ENCODE peak calls at places on chromosomes 1 and 21, in ten cellular contexts. One of them, this sample, is unnamed.

GRCh38 chr1:193181985-193182384 is 4.4 kb downstream of the B3GALT2 start:
- DNase-seq in EH: no peak
- DNase-seq in adipocyte: no peak
- DNase-seq in NCI-H774: no peak
- DNase-seq in stimulated activated naive CD4-positive, alpha-beta T cell treated with Interleukin-2 at 50 U/mL for 16 hours: no peak
- DNase-seq in HEK293T: no peak
- DNase-seq in ascending aorta: no peak
- DNase-seq in PC-9: no peak
- DNase-seq in M059J: peak; percentile 22
- DNase-seq in nucleus accumbens: no peak
- DNase-seq in this sample: no peak

GRCh38 chr1:114892194-114892918 is 37.7 kb downstream of the SYCP1 start:
- DNase-seq in ascending aorta: no peak
- DNase-seq in HEK293T: no peak
- DNase-seq in nucleus accumbens: no peak
- DNase-seq in M059J: no peak
- DNase-seq in PC-9: no peak
- DNase-seq in NCI-H774: no peak
- DNase-seq in adipocyte: no peak
- DNase-seq in stimulated activated naive CD4-positive, alpha-beta T cell treated with Interleukin-2 at 50 U/mL for 16 hours: no peak
- DNase-seq in EH: no peak
- DNase-seq in this sample: no peak

GRCh38 chr1:29148656-29149491 is 25.2 kb upstream of the TMEM200B start:
- DNase-seq in ascending aorta: no peak
- DNase-seq in HEK293T: no peak
- DNase-seq in NCI-H774: no peak
- DNase-seq in M059J: no peak
- DNase-seq in adipocyte: no peak
- DNase-seq in stimulated activated naive CD4-positive, alpha-beta T cell treated with Interleukin-2 at 50 U/mL for 16 hours: no peak
- DNase-seq in nucleus accumbens: no peak
- DNase-seq in PC-9: no peak
- DNase-seq in EH: no peak
- DNase-seq in this sample: no peak

GRCh38 chr1:87265786-87266185 is 62.9 kb upstream of the LMO4 start:
- DNase-seq in stimulated activated naive CD4-positive, alpha-beta T cell treated with Interleukin-2 at 50 U/mL for 16 hours: no peak
- DNase-seq in HEK293T: no peak
- DNase-seq in nucleus accumbens: no peak
- DNase-seq in PC-9: no peak
- DNase-seq in NCI-H774: no peak
- DNase-seq in adipocyte: no peak
- DNase-seq in M059J: no peak
- DNase-seq in ascending aorta: no peak
- DNase-seq in EH: no peak
- DNase-seq in this sample: no peak

GRCh38 chr1:17194981-17195528 is 9.9 kb upstream of the PADI1 start:
- DNase-seq in PC-9: no peak
- DNase-seq in M059J: no peak
- DNase-seq in nucleus accumbens: no peak
- DNase-seq in NCI-H774: no peak
- DNase-seq in EH: no peak
- DNase-seq in ascending aorta: no peak
- DNase-seq in adipocyte: no peak
- DNase-seq in HEK293T: no peak
- DNase-seq in stimulated activated naive CD4-positive, alpha-beta T cell treated with Interleukin-2 at 50 U/mL for 16 hours: no peak
- DNase-seq in this sample: no peak

GRCh38 chr1:117644696-117645311 is 39.0 kb downstream of the TENT5C start:
- DNase-seq in ascending aorta: no peak
- DNase-seq in nucleus accumbens: no peak
- DNase-seq in HEK293T: no peak
- DNase-seq in adipocyte: no peak
- DNase-seq in M059J: no peak
- DNase-seq in NCI-H774: no peak
- DNase-seq in EH: no peak
- DNase-seq in PC-9: no peak
- DNase-seq in stimulated activated naive CD4-positive, alpha-beta T cell treated with Interleukin-2 at 50 U/mL for 16 hours: no peak
- DNase-seq in this sample: no peak

GRCh38 chr21:42358261-42358660 is 7.5 kb upstream of the TFF2 start:
- DNase-seq in stimulated activated naive CD4-positive, alpha-beta T cell treated with Interleukin-2 at 50 U/mL for 16 hours: no peak
- DNase-seq in HEK293T: no peak
- DNase-seq in NCI-H774: no peak
- DNase-seq in nucleus accumbens: no peak
- DNase-seq in PC-9: no peak
- DNase-seq in M059J: no peak
- DNase-seq in ascending aorta: no peak
- DNase-seq in adipocyte: no peak
- DNase-seq in EH: no peak
- DNase-seq in this sample: no peak

GRCh38 chr1:205580140-205580922 is 51.5 kb downstream of the ELK4 start:
- DNase-seq in adipocyte: no peak
- DNase-seq in M059J: no peak
- DNase-seq in nucleus accumbens: no peak
- DNase-seq in ascending aorta: no peak
- DNase-seq in PC-9: no peak
- DNase-seq in NCI-H774: no peak
- DNase-seq in HEK293T: no peak
- DNase-seq in stimulated activated naive CD4-positive, alpha-beta T cell treated with Interleukin-2 at 50 U/mL for 16 hours: no peak
- DNase-seq in EH: no peak
- DNase-seq in this sample: no peak

GRCh38 chr1:18557621-18558465 is 72.8 kb upstream of the PAX7 start:
- DNase-seq in NCI-H774: no peak
- DNase-seq in nucleus accumbens: peak; percentile 87
- DNase-seq in M059J: peak; percentile 11
- DNase-seq in HEK293T: no peak
- DNase-seq in adipocyte: peak; percentile 1
- DNase-seq in EH: peak; percentile 3
- DNase-seq in ascending aorta: no peak
- DNase-seq in stimulated activated naive CD4-positive, alpha-beta T cell treated with Interleukin-2 at 50 U/mL for 16 hours: no peak
- DNase-seq in PC-9: no peak
- DNase-seq in this sample: peak; percentile 6

GRCh38 chr1:11925938-11926292 is 312 bp downstream of the KIAA2013 start:
- DNase-seq in PC-9: no peak
- DNase-seq in EH: no peak
- DNase-seq in ascending aorta: no peak
- DNase-seq in nucleus accumbens: no peak
- DNase-seq in HEK293T: no peak
- DNase-seq in NCI-H774: no peak
- DNase-seq in stimulated activated naive CD4-positive, alpha-beta T cell treated with Interleukin-2 at 50 U/mL for 16 hours: no peak
- DNase-seq in adipocyte: peak; percentile 30
- DNase-seq in M059J: no peak
- DNase-seq in this sample: no peak

GRCh38 chr1:185260611-185261010 is 56.4 kb downstream of the IVNS1ABP start:
- DNase-seq in stimulated activated naive CD4-positive, alpha-beta T cell treated with Interleukin-2 at 50 U/mL for 16 hours: no peak
- DNase-seq in NCI-H774: no peak
- DNase-seq in M059J: no peak
- DNase-seq in adipocyte: no peak
- DNase-seq in EH: no peak
- DNase-seq in ascending aorta: no peak
- DNase-seq in PC-9: no peak
- DNase-seq in HEK293T: no peak
- DNase-seq in nucleus accumbens: no peak
- DNase-seq in this sample: peak; percentile 48

GRCh38 chr1:210332719-210333398 is 4.2 kb downstream of the HHAT start:
- DNase-seq in ascending aorta: no peak
- DNase-seq in HEK293T: no peak
- DNase-seq in stimulated activated naive CD4-positive, alpha-beta T cell treated with Interleukin-2 at 50 U/mL for 16 hours: peak; percentile 76
- DNase-seq in nucleus accumbens: no peak
- DNase-seq in NCI-H774: no peak
- DNase-seq in adipocyte: no peak
- DNase-seq in EH: no peak
- DNase-seq in PC-9: no peak
- DNase-seq in M059J: peak; percentile 82
- DNase-seq in this sample: peak; percentile 96

GRCh38 chr1:151542710-151543129 is 2.6 kb downstream of the TUFT1 start:
- DNase-seq in stimulated activated naive CD4-positive, alpha-beta T cell treated with Interleukin-2 at 50 U/mL for 16 hours: no peak
- DNase-seq in M059J: peak; percentile 93
- DNase-seq in EH: peak; percentile 99
- DNase-seq in HEK293T: no peak
- DNase-seq in nucleus accumbens: no peak
- DNase-seq in NCI-H774: no peak
- DNase-seq in PC-9: peak; percentile 52
- DNase-seq in adipocyte: peak; percentile 74
- DNase-seq in ascending aorta: no peak
- DNase-seq in this sample: peak; percentile 84

GRCh38 chr1:200739499-200740290 is 1.0 kb downstream of the CAMSAP2 start:
- DNase-seq in PC-9: peak; percentile 36
- DNase-seq in ascending aorta: no peak
- DNase-seq in nucleus accumbens: no peak
- DNase-seq in NCI-H774: no peak
- DNase-seq in EH: peak; percentile 23
- DNase-seq in stimulated activated naive CD4-positive, alpha-beta T cell treated with Interleukin-2 at 50 U/mL for 16 hours: no peak
- DNase-seq in adipocyte: peak; percentile 95
- DNase-seq in M059J: peak; percentile 58
- DNase-seq in HEK293T: no peak
- DNase-seq in this sample: peak; percentile 45

GRCh38 chr1:60280764-60281278 is 207.3 kb upstream of the C1orf87 start:
- DNase-seq in adipocyte: peak; percentile 9
- DNase-seq in NCI-H774: no peak
- DNase-seq in PC-9: no peak
- DNase-seq in HEK293T: no peak
- DNase-seq in M059J: no peak
- DNase-seq in nucleus accumbens: no peak
- DNase-seq in stimulated activated naive CD4-positive, alpha-beta T cell treated with Interleukin-2 at 50 U/mL for 16 hours: no peak
- DNase-seq in ascending aorta: no peak
- DNase-seq in EH: no peak
- DNase-seq in this sample: no peak

GRCh38 chr21:44253832-44254700 is 7.6 kb downstream of the DNMT3L start:
- DNase-seq in NCI-H774: no peak
- DNase-seq in stimulated activated naive CD4-positive, alpha-beta T cell treated with Interleukin-2 at 50 U/mL for 16 hours: no peak
- DNase-seq in adipocyte: no peak
- DNase-seq in EH: peak; percentile 16
- DNase-seq in M059J: no peak
- DNase-seq in ascending aorta: no peak
- DNase-seq in PC-9: no peak
- DNase-seq in HEK293T: no peak
- DNase-seq in nucleus accumbens: no peak
- DNase-seq in this sample: no peak

GRCh38 chr1:236020359-236021000 is 44.4 kb downstream of the NID1 start:
- DNase-seq in EH: peak; percentile 85
- DNase-seq in HEK293T: no peak
- DNase-seq in adipocyte: no peak
- DNase-seq in PC-9: no peak
- DNase-seq in nucleus accumbens: no peak
- DNase-seq in ascending aorta: no peak
- DNase-seq in M059J: no peak
- DNase-seq in stimulated activated naive CD4-positive, alpha-beta T cell treated with Interleukin-2 at 50 U/mL for 16 hours: no peak
- DNase-seq in NCI-H774: no peak
- DNase-seq in this sample: no peak

GRCh38 chr1:99707535-99708142 is 58.8 kb downstream of the FRRS1 start:
- DNase-seq in PC-9: peak; percentile 71
- DNase-seq in nucleus accumbens: peak; percentile 75
- DNase-seq in HEK293T: peak; percentile 67
- DNase-seq in M059J: peak; percentile 67
- DNase-seq in ascending aorta: no peak
- DNase-seq in EH: peak; percentile 71
- DNase-seq in adipocyte: peak; percentile 84
- DNase-seq in stimulated activated naive CD4-positive, alpha-beta T cell treated with Interleukin-2 at 50 U/mL for 16 hours: peak; percentile 11
- DNase-seq in NCI-H774: peak; percentile 64
- DNase-seq in this sample: peak; percentile 81

GRCh38 chr1:23539698-23540266 is 8.7 kb upstream of the E2F2 start:
- DNase-seq in nucleus accumbens: peak; percentile 76
- DNase-seq in ascending aorta: peak; percentile 49
- DNase-seq in HEK293T: peak; percentile 88
- DNase-seq in EH: peak; percentile 92
- DNase-seq in PC-9: peak; percentile 85
- DNase-seq in adipocyte: peak; percentile 94
- DNase-seq in NCI-H774: peak; percentile 55
- DNase-seq in M059J: peak; percentile 94
- DNase-seq in stimulated activated naive CD4-positive, alpha-beta T cell treated with Interleukin-2 at 50 U/mL for 16 hours: peak; percentile 83
- DNase-seq in this sample: peak; percentile 96

GRCh38 chr1:228228601-228229074 is 20.8 kb downstream of the OBSCN start:
- DNase-seq in PC-9: peak; percentile 93
- DNase-seq in nucleus accumbens: no peak
- DNase-seq in stimulated activated naive CD4-positive, alpha-beta T cell treated with Interleukin-2 at 50 U/mL for 16 hours: no peak
- DNase-seq in M059J: peak; percentile 81
- DNase-seq in adipocyte: peak; percentile 94
- DNase-seq in HEK293T: no peak
- DNase-seq in NCI-H774: no peak
- DNase-seq in EH: peak; percentile 95
- DNase-seq in ascending aorta: no peak
- DNase-seq in this sample: peak; percentile 90

GRCh38 chr1:31714442-31715096 is 10.8 kb upstream of the COL16A1 start:
- DNase-seq in nucleus accumbens: peak; percentile 12
- DNase-seq in stimulated activated naive CD4-positive, alpha-beta T cell treated with Interleukin-2 at 50 U/mL for 16 hours: no peak
- DNase-seq in M059J: peak; percentile 69
- DNase-seq in HEK293T: peak; percentile 83
- DNase-seq in ascending aorta: peak; percentile 62
- DNase-seq in adipocyte: peak; percentile 90
- DNase-seq in NCI-H774: no peak
- DNase-seq in PC-9: peak; percentile 46
- DNase-seq in EH: peak; percentile 91
- DNase-seq in this sample: peak; percentile 57

GRCh38 chr21:29829514-29830255 is 110.1 kb downstream of the GRIK1 start:
- DNase-seq in PC-9: no peak
- DNase-seq in HEK293T: no peak
- DNase-seq in NCI-H774: no peak
- DNase-seq in ascending aorta: no peak
- DNase-seq in M059J: peak; percentile 3
- DNase-seq in EH: no peak
- DNase-seq in nucleus accumbens: no peak
- DNase-seq in adipocyte: peak; percentile 15
- DNase-seq in stimulated activated naive CD4-positive, alpha-beta T cell treated with Interleukin-2 at 50 U/mL for 16 hours: no peak
- DNase-seq in this sample: no peak

GRCh38 chr1:59484090-59484489 is 187.2 kb downstream of the FGGY start:
- DNase-seq in HEK293T: no peak
- DNase-seq in M059J: peak; percentile 93
- DNase-seq in EH: peak; percentile 94
- DNase-seq in nucleus accumbens: peak; percentile 3
- DNase-seq in adipocyte: peak; percentile 78
- DNase-seq in ascending aorta: no peak
- DNase-seq in PC-9: peak; percentile 52
- DNase-seq in NCI-H774: no peak
- DNase-seq in stimulated activated naive CD4-positive, alpha-beta T cell treated with Interleukin-2 at 50 U/mL for 16 hours: no peak
- DNase-seq in this sample: peak; percentile 85

GRCh38 chr1:34113887-34114286 is 51.1 kb downstream of the CSMD2 start:
- DNase-seq in adipocyte: peak; percentile 52
- DNase-seq in M059J: peak; percentile 33
- DNase-seq in HEK293T: no peak
- DNase-seq in PC-9: no peak
- DNase-seq in EH: peak; percentile 27
- DNase-seq in nucleus accumbens: no peak
- DNase-seq in NCI-H774: peak; percentile 16
- DNase-seq in stimulated activated naive CD4-positive, alpha-beta T cell treated with Interleukin-2 at 50 U/mL for 16 hours: no peak
- DNase-seq in ascending aorta: no peak
- DNase-seq in this sample: peak; percentile 45

GRCh38 chr1:9371391-9371935 is 78.8 kb downstream of the SPSB1 start:
- DNase-seq in M059J: peak; percentile 40
- DNase-seq in NCI-H774: no peak
- DNase-seq in EH: peak; percentile 87
- DNase-seq in PC-9: no peak
- DNase-seq in ascending aorta: peak; percentile 45
- DNase-seq in nucleus accumbens: no peak
- DNase-seq in stimulated activated naive CD4-positive, alpha-beta T cell treated with Interleukin-2 at 50 U/mL for 16 hours: no peak
- DNase-seq in HEK293T: no peak
- DNase-seq in adipocyte: peak; percentile 85
- DNase-seq in this sample: no peak

GRCh38 chr1:180912211-180912800 is 391 bp upstream of the KIAA1614 start:
- DNase-seq in PC-9: no peak
- DNase-seq in nucleus accumbens: no peak
- DNase-seq in M059J: peak; percentile 52
- DNase-seq in EH: peak; percentile 71
- DNase-seq in NCI-H774: no peak
- DNase-seq in ascending aorta: no peak
- DNase-seq in stimulated activated naive CD4-positive, alpha-beta T cell treated with Interleukin-2 at 50 U/mL for 16 hours: no peak
- DNase-seq in HEK293T: no peak
- DNase-seq in adipocyte: peak; percentile 81
- DNase-seq in this sample: no peak

GRCh38 chr1:70616946-70617345 is 205.9 kb downstream of the CTH start:
- DNase-seq in nucleus accumbens: no peak
- DNase-seq in adipocyte: no peak
- DNase-seq in stimulated activated naive CD4-positive, alpha-beta T cell treated with Interleukin-2 at 50 U/mL for 16 hours: no peak
- DNase-seq in PC-9: no peak
- DNase-seq in ascending aorta: no peak
- DNase-seq in M059J: no peak
- DNase-seq in EH: no peak
- DNase-seq in NCI-H774: no peak
- DNase-seq in HEK293T: no peak
- DNase-seq in this sample: no peak

This sample was measured in PC-3.